ENCODE peak calls at places on chromosomes 12 and 14, in four cellular contexts. H is KG1, V is mesenchymal stem cell, A is activated gamma-delta T cell treated with Interleukin-2 at 50 U/mL for 16 hours. P is an unnamed sample.

GRCh38 chr14:99271951-99272668 is at the start of gene BCL11B:
- DNase-seq in H (peak; percentile 52), V (peak; percentile 77), A (peak; percentile 86), P (peak; percentile 84)

GRCh38 chr14:101020971-101021370 is 117.4 kb upstream of the RTL1 start:
- DNase-seq in H (no peak), V (no peak), A (no peak), P (no peak)

GRCh38 chr12:61385771-61386170 is 874.4 kb upstream of the USP15 start:
- DNase-seq in H (no peak), V (peak; percentile 28), A (no peak), P (no peak)

GRCh38 chr14:104195854-104196253 is 57.5 kb downstream of the KIF26A start:
- DNase-seq in H (no peak), V (no peak), A (no peak), P (no peak)

GRCh38 chr14:22973217-22974032 is 8.9 kb downstream of the AJUBA start:
- DNase-seq in H (no peak), V (peak; percentile 80), A (peak; percentile 42), P (peak; percentile 72)

GRCh38 chr12:120649442-120650248 is 9.2 kb downstream of the CABP1 start:
- DNase-seq in H (no peak), V (no peak), A (no peak), P (peak; percentile 8)

GRCh38 chr12:117453961-117454360 is 92.5 kb upstream of the NOS1 start:
- DNase-seq in H (no peak), V (no peak), A (no peak), P (no peak)

GRCh38 chr12:77999074-77999715 is 168.5 kb downstream of the NAV3 start:
- DNase-seq in H (peak; percentile 9), V (no peak), A (no peak), P (no peak)

GRCh38 chr12:54958048-54958658 is 26.4 kb downstream of the TESPA1 start:
- DNase-seq in H (no peak), V (peak; percentile 67), A (peak; percentile 52), P (peak; percentile 70)

GRCh38 chr12:99772274-99772673 is 124.7 kb downstream of the GARIN6 start:
- DNase-seq in H (no peak), V (no peak), A (no peak), P (no peak)

GRCh38 chr14:63730659-63731058 is 2.8 kb upstream of the SGPP1 start:
- DNase-seq in H (no peak), V (no peak), A (no peak), P (no peak)

GRCh38 chr12:50785406-50785805 is 21.5 kb downstream of the ATF1 start:
- DNase-seq in H (no peak), V (no peak), A (no peak), P (no peak)

GRCh38 chr12:38811814-38812356 is 93.5 kb downstream of the CPNE8 start:
- DNase-seq in H (no peak), V (no peak), A (no peak), P (no peak)

GRCh38 chr12:47111854-47112253 is 32.1 kb upstream of the AMIGO2 start:
- DNase-seq in H (no peak), V (no peak), A (no peak), P (no peak)

GRCh38 chr12:132907216-132907615 is 19.8 kb upstream of the CHFR start:
- DNase-seq in H (no peak), V (no peak), A (no peak), P (no peak)

GRCh38 chr14:45650754-45651153 is 397.8 kb upstream of the MIS18BP1 start:
- DNase-seq in H (no peak), V (no peak), A (no peak), P (no peak)

GRCh38 chr14:100534528-100535286 is 52.5 kb downstream of the BEGAIN start:
- DNase-seq in H (no peak), V (peak; percentile 6), A (peak; percentile 3), P (no peak)

GRCh38 chr14:101289230-101289690 is 272.0 kb upstream of the DIO3 start:
- DNase-seq in H (no peak), V (no peak), A (no peak), P (no peak)

GRCh38 chr12:103569278-103569677 is 17.8 kb upstream of the STAB2 start:
- DNase-seq in H (no peak), V (no peak), A (no peak), P (no peak)

GRCh38 chr12:68831272-68831671 is 23.3 kb downstream of the MDM2 start:
- DNase-seq in H (no peak), V (no peak), A (no peak), P (no peak)

GRCh38 chr14:54676822-54677708 is 110.1 kb downstream of the SAMD4A start:
- DNase-seq in H (no peak), V (peak; percentile 96), A (no peak), P (peak; percentile 96)

GRCh38 chr14:83316356-83316755 is 1782.7 kb upstream of the SEL1L start:
- DNase-seq in H (no peak), V (no peak), A (no peak), P (no peak)

GRCh38 chr14:100155049-100155621 is 4.3 kb downstream of the DEGS2 start:
- DNase-seq in H (no peak), V (no peak), A (no peak), P (peak; percentile 20)

GRCh38 chr14:103740991-103741689 is 25.5 kb downstream of the ZFYVE21 start:
- DNase-seq in H (no peak), V (peak; percentile 12), A (no peak), P (peak; percentile 43)

GRCh38 chr14:55198749-55199148 is 7.4 kb upstream of the DLGAP5 start:
- DNase-seq in H (no peak), V (no peak), A (no peak), P (no peak)

GRCh38 chr14:92747701-92748258 is 647 bp downstream of the LGMN start:
- DNase-seq in H (no peak), V (peak; percentile 65), A (no peak), P (peak; percentile 61)

GRCh38 chr12:53505086-53505485 is 2.2 kb downstream of the NPFF start:
- DNase-seq in H (no peak), V (no peak), A (no peak), P (no peak)

GRCh38 chr12:113762155-113762848 is 203.8 kb downstream of the RBM19 start:
- DNase-seq in H (no peak), V (no peak), A (no peak), P (no peak)

GRCh38 chr14:61654026-61654425 is 41.3 kb upstream of the HIF1A start:
- DNase-seq in H (no peak), V (no peak), A (no peak), P (no peak)

GRCh38 chr12:94813314-94813713 is 163.0 kb upstream of the TMCC3 start:
- DNase-seq in H (no peak), V (no peak), A (no peak), P (no peak)

GRCh38 chr14:22231022-22231421 is 358.0 kb downstream of the DAD1 start:
- DNase-seq in H (peak; percentile 71), V (no peak), A (peak; percentile 53), P (no peak)